ENCODE peak calls at places on chromosomes 11 and 22, in nine cellular contexts. V is heart right ventricle, O is A549, P is fibroblast of mammary gland, X is foreskin fibroblast, D is cardiac fibroblast, Y is thoracic aorta, S is brain microvascular endothelial cell, R is neural progenitor cell. U is an unnamed sample.

GRCh38 chr11:57476883-57477506 is 16.7 kb downstream of the RTN4RL2 start:
- DNase-seq in R (peak; percentile 59), V (peak; percentile 36), Y (no peak), D (no peak), S (no peak), O (peak; percentile 56), P (peak; percentile 34), X (peak; percentile 80), U (peak; percentile 45)

GRCh38 chr11:13249992-13250391 is 27.6 kb upstream of the BMAL1 start:
- DNase-seq in S (no peak), V (no peak), P (peak; percentile 26), X (peak; percentile 52), O (peak; percentile 27), D (peak; percentile 38), Y (no peak), R (peak; percentile 20), U (peak; percentile 45)

GRCh38 chr22:35956850-35957249 is 71.8 kb downstream of the RBFOX2 start:
- DNase-seq in S (no peak), P (no peak), D (no peak), O (no peak), X (no peak), V (no peak), Y (no peak), R (no peak), U (no peak)

GRCh38 chr11:111561801-111562325 is 21.3 kb downstream of the LAYN start:
- DNase-seq in O (peak; percentile 45), S (peak; percentile 56), R (no peak), P (peak; percentile 90), D (peak; percentile 84), X (peak; percentile 89), Y (no peak), V (no peak), U (peak; percentile 57)

GRCh38 chr11:59562292-59562691 is 51.0 kb downstream of the OR4D9 start:
- DNase-seq in V (no peak), X (no peak), D (no peak), O (no peak), Y (no peak), P (no peak), R (no peak), S (no peak), U (peak; percentile 66)

GRCh38 chr11:65150513-65151271 is 16.4 kb upstream of the SYVN1 start:
- DNase-seq in O (peak; percentile 89), D (peak; percentile 88), P (peak; percentile 89), X (peak; percentile 91), V (peak; percentile 75), S (peak; percentile 93), Y (peak; percentile 85), R (no peak), U (peak; percentile 91)

GRCh38 chr22:31635638-31636306 is 26.2 kb downstream of the PISD start:
- DNase-seq in Y (no peak), S (no peak), R (no peak), D (no peak), P (no peak), V (no peak), O (no peak), X (no peak), U (no peak)

GRCh38 chr11:126992065-126992803 is 8.3 kb downstream of the KIRREL3 start:
- DNase-seq in V (no peak), X (peak; percentile 88), D (peak; percentile 95), R (no peak), O (peak; percentile 86), Y (no peak), S (peak; percentile 93), P (peak; percentile 95), U (peak; percentile 46)

GRCh38 chr22:39556970-39557811 is 13.4 kb upstream of the CACNA1I start:
- DNase-seq in S (no peak), O (peak; percentile 33), R (peak; percentile 75), Y (no peak), X (peak; percentile 56), P (peak; percentile 6), V (no peak), D (peak; percentile 8), U (peak; percentile 33)

GRCh38 chr11:47917643-47918369 is 62.6 kb upstream of the PTPRJ start:
- DNase-seq in X (peak; percentile 67), Y (peak; percentile 62), S (peak; percentile 59), R (no peak), P (peak; percentile 89), D (peak; percentile 90), V (peak; percentile 82), O (peak; percentile 94), U (peak; percentile 40)

GRCh38 chr11:20368441-20368840 is 4.9 kb downstream of the HTATIP2 start:
- DNase-seq in V (no peak), S (no peak), O (no peak), P (no peak), Y (no peak), D (peak; percentile 18), X (no peak), R (no peak), U (peak; percentile 81)

GRCh38 chr11:76313913-76314740 is 66.8 kb downstream of the THAP12 start:
- DNase-seq in X (peak; percentile 44), S (no peak), D (no peak), O (no peak), R (peak; percentile 53), V (no peak), P (no peak), Y (no peak), U (no peak)

GRCh38 chr11:13011366-13012036 is 2.4 kb downstream of the RASSF10 start:
- DNase-seq in X (no peak), Y (no peak), R (no peak), D (no peak), P (no peak), O (no peak), S (no peak), V (no peak), U (peak; percentile 43)

GRCh38 chr11:829946-830294 is 2.2 kb downstream of the CRACR2B start:
- DNase-seq in P (no peak), Y (no peak), D (no peak), X (peak; percentile 35), R (no peak), V (no peak), O (no peak), S (no peak), U (no peak)

GRCh38 chr11:829116-829945 is 1.6 kb downstream of the CRACR2B start:
- DNase-seq in S (no peak), O (no peak), X (peak; percentile 52), P (no peak), V (no peak), D (no peak), Y (no peak), R (peak; percentile 57), U (no peak)

GRCh38 chr11:827146-827860 is 416 bp upstream of the CRACR2B start:
- DNase-seq in O (no peak), P (no peak), V (no peak), R (peak; percentile 73), D (no peak), Y (no peak), S (no peak), X (peak; percentile 22), U (no peak)

GRCh38 chr11:827861-828167 is at the start of gene CRACR2B:
- DNase-seq in X (no peak), D (no peak), R (no peak), S (no peak), P (no peak), V (no peak), O (no peak), Y (no peak), U (no peak)

GRCh38 chr11:828501-829115 is 889 bp downstream of the CRACR2B start:
- DNase-seq in O (no peak), R (peak; percentile 51), X (no peak), P (no peak), D (no peak), S (no peak), V (no peak), Y (no peak), U (no peak)
- H3K4me3 ChIP-seq in O (no peak overlapping the region), R (peak overlapping the region; percentile 45), X (no peak overlapping the region), P (no peak overlapping the region), D (no peak overlapping the region), S (no peak overlapping the region), V (peak overlapping the region; percentile 57), Y (peak overlapping the region; percentile 75), U (no peak overlapping the region)

GRCh38 chr11:114400222-114400973 is at the start of the genes C11orf71 and RBM7:
- DNase-seq in D (peak; percentile 99), R (peak; percentile 95), S (peak; percentile 98), O (peak; percentile 98), V (peak; percentile 98), Y (peak; percentile 91), X (peak; percentile 100), P (peak; percentile 98), U (peak; percentile 98)
- TF ChIP-seq CTCF in D (no peak), R (no peak), S (no peak), O (no peak), V (no peak), Y (peak; percentile 5), X (no peak), P (no peak), U (no peak)

GRCh38 chr22:26648761-26649363 is 8.5 kb upstream of the MIAT start:
- DNase-seq in O (no peak), S (no peak), R (no peak), Y (no peak), D (no peak), P (no peak), V (no peak), X (peak; percentile 42), U (peak; percentile 57)

GRCh38 chr22:26648011-26648497 is 9.3 kb upstream of the MIAT start:
- DNase-seq in Y (no peak), X (no peak), D (no peak), P (no peak), V (no peak), R (peak; percentile 94), O (no peak), S (no peak), U (no peak)

GRCh38 chr22:26651840-26652239 is 5.5 kb upstream of the MIAT start:
- DNase-seq in D (no peak), R (no peak), V (no peak), Y (no peak), P (no peak), O (no peak), S (no peak), X (no peak), U (no peak)

GRCh38 chr22:26646158-26646557 is 11.2 kb upstream of the MIAT start:
- DNase-seq in D (peak; percentile 41), Y (no peak), P (peak; percentile 29), V (no peak), O (no peak), X (peak; percentile 78), S (peak; percentile 44), R (no peak), U (no peak)

DNA sequence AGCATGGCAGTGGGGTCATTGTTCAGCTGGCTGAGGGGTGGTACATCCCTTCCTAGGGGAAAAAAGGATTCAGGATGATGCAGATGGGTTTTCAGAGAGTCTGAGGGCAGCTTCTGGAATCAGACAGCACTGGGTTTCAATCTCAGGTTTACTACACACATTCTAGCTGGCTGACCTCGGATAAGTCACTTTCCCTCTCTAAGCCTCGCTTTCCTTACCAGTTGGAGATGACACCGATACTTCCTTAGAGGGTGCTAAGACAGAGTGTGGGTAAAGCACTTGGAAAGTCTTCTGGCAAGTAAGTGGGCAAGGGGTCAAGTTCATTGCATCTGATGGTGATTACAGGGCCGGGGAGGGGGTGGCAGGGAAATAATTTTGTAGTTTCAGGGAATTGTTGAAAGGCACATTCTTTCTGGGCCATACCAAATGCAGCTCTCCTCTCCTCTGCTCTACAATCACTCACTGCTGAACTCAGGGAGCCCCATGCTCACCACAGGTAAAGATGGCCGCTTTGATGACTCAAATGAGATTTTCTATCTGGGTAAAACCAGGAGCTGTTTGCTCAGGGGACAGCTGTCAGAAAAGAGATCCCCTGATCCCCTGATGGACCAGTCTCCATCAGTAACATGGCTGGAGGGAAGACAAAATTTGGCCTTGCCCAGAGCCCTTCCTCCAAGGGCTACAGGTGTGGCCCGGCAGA is 6.5 kb upstream of the MIAT start:
- DNase-seq in P (no peak), V (no peak), O (no peak), X (no peak), Y (no peak), D (no peak), S (no peak), R (no peak), U (no peak)
- H3K4me3 ChIP-seq in P (no peak overlapping the region), V (no peak overlapping the region), O (no peak overlapping the region), X (no peak overlapping the region), Y (no peak overlapping the region), D (no peak overlapping the region), S (no peak overlapping the region), R (no peak overlapping the region), U (no peak overlapping the region)

GRCh38 chr11:82494988-82495432 is 238.7 kb downstream of the FAM181B start:
- DNase-seq in S (no peak), Y (no peak), D (no peak), X (no peak), V (no peak), O (peak; percentile 10), R (peak; percentile 62), P (peak; percentile 5), U (peak; percentile 67)
- TF ChIP-seq CTCF in S (no peak), Y (no peak), D (no peak), X (no peak), V (peak; percentile 17), O (no peak), R (peak; percentile 64), P (peak; percentile 18), U (peak; percentile 62)

U was measured in epithelial cell of esophagus.